ENCODE peak calls at places on chromosomes 1 and 21, in ten cellular contexts. X, M, V, P, L, F, Q, U, G and C are unnamed samples.

GRCh38 chr21:46617267-46618051 is 12.6 kb upstream of the S100B start:
- DNase-seq in U (no peak), L (no peak), M (no peak), X (no peak), F (no peak), G (no peak), Q (no peak), P (no peak), V (no peak), C (no peak)

GRCh38 chr1:80083892-80084291 is 1077.4 kb upstream of the ADGRL4 start:
- DNase-seq in X (no peak), Q (no peak), G (no peak), M (no peak), F (no peak), L (no peak), U (peak), V (no peak), P (no peak), C (no peak)

GRCh38 chr1:35807614-35808375 is at the start of gene AGO4:
- DNase-seq in V (peak), Q (peak), P (peak), F (peak), L (peak), M (peak), G (no peak), U (peak), X (peak), C (peak)

GRCh38 chr1:36351222-36351977 is 28.0 kb upstream of the EVA1B start:
- DNase-seq in G (no peak), X (peak), F (no peak), P (no peak), V (no peak), Q (no peak), M (no peak), L (no peak), U (peak), C (no peak)

GRCh38 chr1:209220048-209220524 is 363.4 kb upstream of the CAMK1G start:
- DNase-seq in X (no peak), L (no peak), F (no peak), G (no peak), Q (no peak), P (no peak), V (no peak), U (no peak), M (no peak), C (no peak)

GRCh38 chr1:109499661-109500536 is 6.0 kb downstream of the CYB561D1 start:
- DNase-seq in G (no peak), U (peak), F (no peak), Q (peak), X (no peak), L (no peak), P (peak), V (no peak), M (no peak), C (peak)

GRCh38 chr1:47331875-47332274 is 1.7 kb upstream of the CMPK1 start:
- DNase-seq in Q (no peak), V (no peak), L (no peak), F (no peak), X (no peak), U (no peak), G (no peak), P (no peak), M (no peak), C (no peak)

GRCh38 chr1:114195819-114196218 is 42.1 kb upstream of the SYT6 start:
- DNase-seq in G (no peak), Q (no peak), L (no peak), F (no peak), U (no peak), V (no peak), M (no peak), P (no peak), X (no peak), C (no peak)

GRCh38 chr1:43947890-43948437 is 1.2 kb downstream of the IPO13 start:
- DNase-seq in G (no peak), F (no peak), P (no peak), U (no peak), X (no peak), Q (no peak), M (no peak), L (no peak), V (no peak), C (no peak)

GRCh38 chr1:89523597-89524368 is 846 bp upstream of the LRRC8B start:
- DNase-seq in M (no peak), V (no peak), G (peak), P (peak), Q (peak), F (no peak), U (peak), L (peak), X (no peak), C (no peak)

GRCh38 chr21:15659768-15660423 is 69.9 kb upstream of the USP25 start:
- DNase-seq in L (no peak), V (no peak), X (no peak), Q (no peak), M (no peak), U (peak), F (no peak), G (no peak), P (no peak), C (no peak)

GRCh38 chr1:205121660-205122488 is at the start of gene RBBP5:
- DNase-seq in L (peak), M (peak), X (peak), G (peak), P (peak), V (peak), F (peak), U (peak), Q (peak), C (peak)
- TF ChIP-seq POLR2A in L (peak), M (peak), X (peak), G (peak), P (peak), V (peak), F (no peak), U (peak), Q (peak), C (peak)

GRCh38 chr1:25037174-25038074 is 107.3 kb upstream of the RUNX3 start:
- DNase-seq in Q (no peak), V (no peak), F (no peak), P (no peak), G (no peak), M (no peak), X (peak), U (peak), L (peak), C (peak)

GRCh38 chr1:25036117-25036546 is 106.1 kb upstream of the RUNX3 start:
- DNase-seq in G (no peak), M (no peak), L (no peak), P (no peak), X (no peak), V (no peak), F (no peak), Q (no peak), U (no peak), C (no peak)

GRCh38 chr1:25033828-25034451 is 103.9 kb upstream of the RUNX3 start:
- DNase-seq in Q (peak), X (peak), F (no peak), U (no peak), V (no peak), G (no peak), L (no peak), M (peak), P (no peak), C (no peak)

GRCh38 chr1:25034736-25035522 is 104.9 kb upstream of the RUNX3 start:
- DNase-seq in L (no peak), G (no peak), P (no peak), V (no peak), F (no peak), U (no peak), M (no peak), Q (no peak), X (no peak), C (no peak)

GRCh38 chr1:25035523-25036116 is 105.5 kb upstream of the RUNX3 start:
- DNase-seq in Q (no peak), P (no peak), M (no peak), U (no peak), V (no peak), F (no peak), G (no peak), L (no peak), X (peak), C (no peak)
- TF ChIP-seq POLR2A in Q (no peak), P (no peak), M (no peak), U (no peak), V (no peak), F (no peak), G (no peak), L (no peak), X (no peak), C (no peak)

GRCh38 chr1:64337476-64337875 is 132.5 kb upstream of the CACHD1 start:
- DNase-seq in V (no peak), P (no peak), M (no peak), U (no peak), G (no peak), F (no peak), L (no peak), Q (no peak), X (no peak), C (no peak)
- TF ChIP-seq POLR2A in V (no peak), P (no peak), M (no peak), U (no peak), G (no peak), F (no peak), L (no peak), Q (no peak), X (no peak), C (no peak)

GRCh38 chr21:43866659-43867331 is 1.8 kb downstream of the AGPAT3 start:
- DNase-seq in U (no peak), Q (peak), G (no peak), L (peak), X (peak), M (no peak), F (no peak), V (peak), P (peak), C (peak)
- TF ChIP-seq POLR2A in U (no peak), Q (no peak), G (no peak), L (peak), X (no peak), M (no peak), F (no peak), V (peak), P (peak), C (no peak)

GRCh38 chr1:40394456-40395172 is 21.1 kb downstream of the SMAP2 start:
- DNase-seq in F (no peak), V (no peak), M (no peak), X (no peak), P (no peak), Q (no peak), U (no peak), L (no peak), G (no peak), C (no peak)
- TF ChIP-seq POLR2A in F (no peak), V (peak), M (no peak), X (peak), P (no peak), Q (no peak), U (no peak), L (peak), G (no peak), C (no peak)